ENCODE peak calls at places on chromosomes 13 and 19, in four cellular contexts. A, I, L and Y are unnamed samples.

GRCh38 chr13:88979465-88980180 is 1308.5 kb downstream of the SLITRK5 start:
- DNase-seq in L (no peak), A (no peak), I (no peak), Y (no peak)

GRCh38 chr13:26400545-26400944 is 146.6 kb downstream of the CDK8 start:
- DNase-seq in L (no peak), I (no peak), A (no peak), Y (no peak)

GRCh38 chr19:43711751-43712355 is 4.0 kb upstream of the IRGC start:
- DNase-seq in A (no peak), I (no peak), L (no peak), Y (no peak)

GRCh38 chr19:38193445-38193844 is 30.6 kb downstream of the DPF1 start:
- DNase-seq in A (no peak), I (no peak), L (no peak), Y (no peak)

GRCh38 chr13:45004096-45004495 is 14.8 kb downstream of the GPALPP1 start:
- DNase-seq in L (no peak), I (no peak), A (no peak), Y (no peak)

GRCh38 chr13:82878536-82878935 is 1003.7 kb downstream of the SLITRK1 start:
- DNase-seq in L (no peak), A (no peak), I (no peak), Y (no peak)

GRCh38 chr13:89568746-89569145 is 1778.7 kb upstream of the MIR17HG start:
- DNase-seq in I (no peak), L (no peak), A (no peak), Y (no peak)

GRCh38 chr13:89315287-89315686 is 1644.1 kb downstream of the SLITRK5 start:
- DNase-seq in I (no peak), L (no peak), A (no peak), Y (no peak)

GRCh38 chr19:7505682-7506384 is 10.1 kb upstream of the ZNF358 start:
- DNase-seq in A (no peak), L (peak), I (no peak), Y (no peak)

GRCh38 chr13:91203430-91203829 is 144.1 kb upstream of the MIR17HG start:
- DNase-seq in I (no peak), L (no peak), A (no peak), Y (no peak)

GRCh38 chr19:13074378-13074777 is 28.3 kb downstream of the LYL1 start:
- DNase-seq in L (no peak), A (no peak), I (no peak), Y (no peak)

GRCh38 chr19:47027586-47028371 is 8.1 kb downstream of the NPAS1 start:
- DNase-seq in L (no peak), A (no peak), I (no peak), Y (no peak)

GRCh38 chr19:397321-397720 is 11.6 kb downstream of the C2CD4C start:
- DNase-seq in L (no peak), A (no peak), I (peak), Y (no peak)

GRCh38 chr13:40666905-40667621 is 622 bp upstream of the FOXO1 start:
- DNase-seq in L (peak), A (no peak), I (peak), Y (peak)

GRCh38 chr19:57314146-57314545 is 6.1 kb upstream of the ZNF543 start:
- DNase-seq in I (no peak), A (no peak), L (no peak), Y (no peak)

GRCh38 chr19:19849056-19849455 is 16.6 kb upstream of the ZNF253 start:
- DNase-seq in A (no peak), I (no peak), L (no peak), Y (no peak)
- H3K27ac ChIP-seq in A (no peak), I (no peak), L (no peak), Y (no peak)

DNA sequence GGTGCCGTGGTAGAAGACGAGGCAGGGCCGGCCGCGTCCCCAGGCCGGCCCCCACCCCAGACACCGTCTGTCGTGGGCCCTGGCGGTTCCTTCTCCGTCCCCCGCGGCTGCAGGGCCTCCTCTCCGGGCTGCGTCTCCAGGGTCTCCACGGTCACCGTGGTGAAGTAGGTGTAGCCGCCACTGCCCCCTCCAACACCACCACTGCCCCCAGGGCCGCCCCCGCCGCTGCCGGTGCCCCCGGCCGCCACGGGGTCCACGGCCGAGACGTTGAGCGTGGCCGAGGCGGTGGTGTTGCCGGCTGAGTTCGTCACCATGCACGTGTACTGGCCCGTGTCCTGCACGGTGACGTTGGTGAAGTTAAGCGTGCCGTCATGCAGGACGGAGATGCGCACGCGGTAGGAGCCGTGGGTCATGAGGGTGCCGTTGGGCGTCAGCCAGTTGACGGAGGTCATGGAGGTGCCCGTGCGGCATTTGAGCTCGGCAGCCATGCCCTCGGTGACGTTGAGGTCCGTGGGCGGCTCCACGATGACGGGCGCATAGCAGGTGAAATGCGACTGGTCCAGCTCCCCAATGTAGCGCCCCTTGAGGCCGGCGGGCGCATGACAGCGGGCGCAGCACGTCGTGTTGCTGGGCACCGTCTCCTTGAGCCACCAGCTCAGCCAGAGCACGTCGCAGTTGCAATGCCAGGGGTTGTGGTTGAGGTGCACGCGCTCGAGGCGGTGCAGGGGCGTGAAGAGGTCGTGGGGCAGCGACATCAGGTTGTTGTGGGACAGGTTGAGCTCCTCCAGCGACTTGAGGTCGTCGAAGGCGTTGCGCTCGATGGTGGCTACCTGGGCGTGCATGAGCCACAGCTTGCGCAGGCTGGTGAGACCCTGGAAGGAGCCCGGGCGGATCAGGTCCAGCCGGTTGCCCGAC is 4.6 kb upstream of the ASPDH start:
- DNase-seq in A (no peak), L (peak), I (no peak), Y (no peak)
- TF ChIP-seq CTCF in A (no peak), L (peak), I (peak), Y (no peak)

GRCh38 chr19:15287496-15287895 is 44.8 kb downstream of the BRD4 start:
- DNase-seq in A (no peak), L (no peak), I (no peak), Y (no peak)

GRCh38 chr19:15289673-15290072 is 42.7 kb downstream of the BRD4 start:
- DNase-seq in L (no peak), I (peak), A (no peak), Y (peak)

GRCh38 chr19:15286688-15287355 is 45.5 kb downstream of the BRD4 start:
- DNase-seq in A (no peak), L (no peak), I (no peak), Y (no peak)

GRCh38 chr19:15290149-15290548 is 42.2 kb downstream of the BRD4 start:
- DNase-seq in A (no peak), I (no peak), L (no peak), Y (no peak)

DNA sequence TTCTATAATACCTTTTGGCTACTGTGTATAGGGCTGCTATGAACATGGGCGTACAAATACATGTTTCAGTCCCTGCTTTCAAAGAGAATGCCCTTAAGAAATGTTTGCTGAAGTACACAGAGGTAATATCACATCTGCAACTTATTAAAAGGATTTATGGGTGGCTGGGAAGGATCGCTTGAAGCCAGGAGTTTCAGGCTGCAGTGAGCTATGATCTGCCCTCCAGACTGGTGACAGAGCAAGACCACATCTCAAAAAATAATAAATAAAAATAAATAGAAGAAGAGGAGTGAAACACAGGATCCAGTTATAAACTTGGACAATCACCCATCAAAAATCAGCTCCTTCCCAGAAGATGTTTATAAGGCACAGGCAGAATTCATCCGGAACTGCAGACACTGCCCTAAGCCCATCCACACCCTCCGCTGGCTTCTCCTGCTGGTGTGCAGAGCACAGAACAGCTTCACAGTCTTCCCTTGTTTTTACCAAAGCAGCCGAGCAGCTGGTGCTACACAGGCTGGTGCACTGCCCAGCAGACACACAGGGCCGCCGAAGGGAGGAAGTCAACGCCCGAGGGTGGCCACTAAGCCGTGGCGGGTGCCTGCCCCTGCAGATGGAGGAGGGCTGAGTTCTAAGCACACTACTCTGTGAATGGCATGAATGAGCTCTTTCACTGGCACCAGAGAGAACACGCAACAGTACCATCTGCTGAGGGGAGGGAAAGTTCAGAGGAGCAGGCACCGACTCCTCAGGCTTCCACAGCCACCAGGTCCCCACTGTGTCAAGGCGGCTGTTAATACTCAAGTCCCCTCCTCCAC is 44.0 kb downstream of the BRD4 start:
- DNase-seq in L (peak), A (peak), I (no peak), Y (no peak)
- H3K27ac ChIP-seq in L (no peak), A (peak), I (no peak), Y (no peak)

DNA sequence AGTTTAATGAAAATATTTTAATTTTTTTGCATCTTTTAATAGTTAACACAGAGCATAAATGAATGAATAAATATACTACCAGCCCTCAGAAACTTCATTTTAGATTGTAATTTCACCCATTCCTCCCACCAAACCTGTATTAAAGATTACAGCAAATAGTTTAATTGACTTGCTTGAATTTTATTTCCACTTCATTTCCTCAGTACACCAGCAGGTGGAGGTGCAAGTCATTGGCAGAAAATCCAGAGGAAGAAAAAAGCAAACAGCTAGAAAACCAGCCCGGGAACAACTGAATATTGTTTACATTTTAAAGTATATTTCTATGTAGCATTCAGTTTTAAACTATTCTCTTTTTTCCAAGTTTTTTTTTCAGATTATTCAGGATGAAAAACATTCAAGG is 177.8 kb downstream of the OLFM4 start:
- DNase-seq in A (no peak), L (no peak), I (no peak), Y (no peak)
- TF ChIP-seq CTCF in A (peak), L (peak), I (peak), Y (no peak)

DNA sequence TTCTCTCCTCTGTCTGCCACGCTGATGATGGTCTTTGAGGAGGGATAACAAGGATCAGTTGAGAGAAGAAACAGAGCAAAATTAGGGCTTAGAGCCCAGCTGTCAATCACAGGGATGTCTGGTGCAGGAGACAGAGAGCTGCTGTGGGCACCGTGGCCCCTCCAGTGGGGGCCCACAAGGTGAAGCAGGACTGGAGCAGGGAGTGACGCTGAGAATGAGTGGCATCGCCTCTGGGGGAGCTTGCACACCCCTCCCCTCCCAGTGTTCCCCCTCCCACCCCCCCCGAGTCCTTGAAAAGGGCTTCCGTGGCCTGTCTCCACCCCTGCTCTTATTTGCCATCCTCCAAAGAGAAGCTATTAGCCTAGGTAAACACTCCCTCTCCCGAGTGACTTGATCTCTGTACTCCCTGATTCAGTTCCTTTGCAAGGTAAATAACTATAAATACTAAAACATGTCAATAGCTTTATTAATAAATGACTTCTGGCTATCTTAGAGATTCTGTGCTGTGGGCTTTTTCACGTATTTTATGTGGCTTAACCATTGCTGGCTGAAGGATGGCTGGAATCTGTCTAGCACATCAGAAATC is 440.0 kb downstream of the ZNF536 start:
- DNase-seq in I (no peak), A (no peak), L (no peak), Y (no peak)
- H3K27ac ChIP-seq in I (no peak), A (no peak), L (no peak), Y (no peak)

GRCh38 chr13:28958018-28958417 is 137.9 kb downstream of the MTUS2 start:
- DNase-seq in A (no peak), L (no peak), I (no peak), Y (no peak)

GRCh38 chr13:28955264-28955966 is 135.3 kb downstream of the MTUS2 start:
- DNase-seq in A (no peak), L (no peak), I (no peak), Y (no peak)

GRCh38 chr13:28954810-28955209 is 134.7 kb downstream of the MTUS2 start:
- DNase-seq in I (no peak), L (no peak), A (no peak), Y (no peak)

GRCh38 chr13:28953714-28954113 is 133.6 kb downstream of the MTUS2 start:
- DNase-seq in L (no peak), A (no peak), I (no peak), Y (no peak)
- TF ChIP-seq CTCF in L (no peak), A (no peak), I (no peak), Y (no peak)

GRCh38 chr19:53647350-53647749 is 15.6 kb downstream of the DPRX start:
- DNase-seq in L (no peak), I (no peak), A (no peak), Y (no peak)
- H3K27ac ChIP-seq in L (no peak), I (no peak), A (no peak), Y (no peak)

GRCh38 chr19:2631213-2631821 is 71.2 kb downstream of the GNG7 start:
- DNase-seq in I (no peak), A (peak), L (no peak), Y (no peak)
- TF ChIP-seq CTCF in I (no peak), A (no peak), L (no peak), Y (no peak)

GRCh38 chr13:73521970-73522549 is 463.3 kb downstream of the KLF5 start:
- DNase-seq in L (no peak), I (no peak), A (peak), Y (no peak)
- H3K27ac ChIP-seq in L (no peak), I (no peak), A (no peak), Y (no peak)

DNA sequence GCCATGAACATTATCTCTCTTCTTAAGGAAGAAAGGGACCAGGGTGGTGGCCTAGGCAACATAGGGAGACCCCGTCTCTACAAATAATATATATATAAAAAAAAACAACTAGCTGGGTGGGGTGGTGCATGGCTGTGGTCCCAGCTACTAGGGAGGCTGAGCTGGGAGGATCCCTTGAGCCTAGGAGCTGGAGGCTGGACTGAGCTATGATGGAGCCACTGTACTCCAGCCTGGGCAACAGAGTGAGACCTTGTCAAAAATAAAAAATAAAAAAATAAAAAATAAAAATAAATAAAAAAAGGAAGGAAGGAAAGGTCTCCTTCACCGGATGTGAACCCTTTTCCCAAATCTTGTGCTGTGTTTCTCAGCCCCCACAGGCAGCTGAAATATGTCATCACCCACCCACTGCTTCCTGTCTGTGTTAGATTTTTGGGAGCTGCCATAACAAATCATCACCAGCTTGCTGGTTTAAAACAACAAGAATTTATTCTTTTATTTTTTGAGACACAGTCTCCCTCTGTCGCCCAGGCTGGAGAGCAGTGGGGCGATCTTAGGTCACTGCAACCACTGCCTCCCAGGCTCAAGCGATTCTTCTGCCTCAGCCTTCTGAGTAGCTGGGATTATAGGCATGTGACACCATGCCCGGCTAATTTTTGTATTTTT is 9.5 kb upstream of the TSPAN16 start:
- DNase-seq in I (no peak), L (no peak), A (peak), Y (no peak)
- TF ChIP-seq CTCF in I (peak), L (no peak), A (no peak), Y (no peak)